ENCODE peak calls at places on chromosomes 7 and 10, in four cellular contexts. E is HEK293T, J is K562, M is HepG2. W is an unnamed sample.

GRCh38 chr10:94027197-94027596 is 33.5 kb downstream of the PLCE1 start:
- DNase-seq in E (no peak), J (no peak), M (no peak), W (no peak)

GRCh38 chr10:132637477-132638129 is 100.0 kb downstream of the INPP5A start:
- DNase-seq in E (peak; percentile 81), J (peak; percentile 20), M (peak; percentile 59), W (peak; percentile 8)

GRCh38 chr7:3844545-3845151 is 543.6 kb downstream of the SDK1 start:
- DNase-seq in E (no peak), J (no peak), M (no peak), W (no peak)

GRCh38 chr7:31488562-31489203 is 25.2 kb upstream of the ITPRID1 start:
- DNase-seq in E (peak; percentile 80), J (peak; percentile 88), M (peak; percentile 31), W (peak; percentile 85)

GRCh38 chr10:51675088-51675487 is 24.3 kb downstream of the CSTF2T start:
- DNase-seq in E (no peak), J (no peak), M (no peak), W (no peak)

GRCh38 chr7:18815261-18815840 is 302.1 kb downstream of the TWIST1 start:
- DNase-seq in E (no peak), J (no peak), M (no peak), W (no peak)

GRCh38 chr7:117325836-117326235 is 3.0 kb upstream of the WNT2 start:
- DNase-seq in E (no peak), J (no peak), M (no peak), W (no peak)

GRCh38 chr10:75319274-75319673 is 82.3 kb downstream of the ZNF503 start:
- DNase-seq in E (no peak), J (no peak), M (no peak), W (no peak)

GRCh38 chr10:133225707-133226191 is 4.3 kb upstream of the UTF1 start:
- DNase-seq in E (no peak), J (no peak), M (no peak), W (no peak)

GRCh38 chr10:62885656-62886461 is 69.7 kb upstream of the EGR2 start:
- DNase-seq in E (no peak), J (no peak), M (peak; percentile 15), W (no peak)

GRCh38 chr7:98163704-98164478 is 47.3 kb upstream of the BHLHA15 start:
- DNase-seq in E (peak; percentile 17), J (no peak), M (no peak), W (no peak)

GRCh38 chr7:105876964-105877601 is 684 bp upstream of the ATXN7L1 start:
- DNase-seq in E (peak; percentile 56), J (peak; percentile 44), M (peak; percentile 60), W (peak; percentile 66)

GRCh38 chr10:511101-511848 is 178.2 kb downstream of the DIP2C start:
- DNase-seq in E (peak; percentile 92), J (peak; percentile 84), M (peak; percentile 71), W (peak; percentile 95)

GRCh38 chr7:136957391-136957790 is 88.9 kb downstream of the CHRM2 start:
- DNase-seq in E (no peak), J (no peak), M (no peak), W (no peak)

GRCh38 chr7:32762321-32762669 is 129.3 kb downstream of the KBTBD2 start:
- DNase-seq in E (no peak), J (no peak), M (no peak), W (no peak)

GRCh38 chr10:79401015-79401921 is 44.2 kb downstream of the ZCCHC24 start:
- DNase-seq in E (no peak), J (no peak), M (no peak), W (no peak)

GRCh38 chr7:4762121-4763055 is 13.0 kb upstream of the AP5Z1 start:
- DNase-seq in E (no peak), J (no peak), M (no peak), W (no peak)

GRCh38 chr10:87752571-87752970 is 65.5 kb downstream of the ATAD1 start:
- DNase-seq in E (no peak), J (no peak), M (no peak), W (no peak)

GRCh38 chr10:33252324-33252723 is 82.1 kb downstream of the NRP1 start:
- DNase-seq in E (no peak), J (no peak), M (no peak), W (no peak)

GRCh38 chr10:11036424-11037011 is 18.8 kb downstream of the CELF2 start:
- DNase-seq in E (peak; percentile 62), J (peak; percentile 35), M (peak; percentile 11), W (peak; percentile 42)

GRCh38 chr10:895324-895723 is 36.2 kb downstream of the LARP4B start:
- DNase-seq in E (no peak), J (no peak), M (no peak), W (no peak)

GRCh38 chr10:114184276-114184675 is 5.1 kb downstream of the TDRD1 start:
- DNase-seq in E (no peak), J (no peak), M (no peak), W (no peak)

GRCh38 chr7:120273476-120273975 is 551 bp downstream of the KCND2 start:
- DNase-seq in E (peak; percentile 12), J (no peak), M (peak; percentile 0), W (peak; percentile 72)

GRCh38 chr7:101226686-101227085 is 8.7 kb downstream of the ZNHIT1 start:
- DNase-seq in E (no peak), J (no peak), M (no peak), W (no peak)

GRCh38 chr7:18278306-18278705 is 217.2 kb upstream of the HDAC9 start:
- DNase-seq in E (no peak), J (no peak), M (no peak), W (no peak)

GRCh38 chr10:133237241-133238065 is at the start of gene VENTX:
- DNase-seq in E (no peak), J (no peak), M (no peak), W (peak; percentile 84)

GRCh38 chr10:3210251-3210650 is 37.7 kb upstream of the PITRM1 start:
- DNase-seq in E (no peak), J (no peak), M (no peak), W (no peak)

GRCh38 chr10:99318475-99318874 is 10.7 kb upstream of the CNNM1 start:
- DNase-seq in E (no peak), J (no peak), M (peak; percentile 46), W (no peak)

GRCh38 chr10:5631936-5632335 is 34.5 kb downstream of the ASB13 start:
- DNase-seq in E (no peak), J (no peak), M (no peak), W (no peak)

GRCh38 chr10:21497177-21497807 is 28.2 kb downstream of the SKIDA1 start:
- DNase-seq in E (peak; percentile 76), J (no peak), M (peak; percentile 88), W (peak; percentile 82)

GRCh38 chr10:71667374-71667750 is 52.2 kb downstream of the C10orf105 start:
- DNase-seq in E (no peak), J (no peak), M (no peak), W (no peak)

GRCh38 chr10:43064331-43065075 is 12.4 kb upstream of the RET start:
- DNase-seq in E (no peak), J (no peak), M (no peak), W (no peak)
- TF ChIP-seq ELF4 in E (no peak), J (no peak), M (no peak), W (no peak)

GRCh38 chr10:4229106-4229505 is 444.1 kb upstream of the KLF6 start:
- DNase-seq in E (no peak), J (no peak), M (no peak), W (no peak)

GRCh38 chr10:4231439-4231838 is 446.4 kb upstream of the KLF6 start:
- DNase-seq in E (no peak), J (no peak), M (no peak), W (no peak)

DNA sequence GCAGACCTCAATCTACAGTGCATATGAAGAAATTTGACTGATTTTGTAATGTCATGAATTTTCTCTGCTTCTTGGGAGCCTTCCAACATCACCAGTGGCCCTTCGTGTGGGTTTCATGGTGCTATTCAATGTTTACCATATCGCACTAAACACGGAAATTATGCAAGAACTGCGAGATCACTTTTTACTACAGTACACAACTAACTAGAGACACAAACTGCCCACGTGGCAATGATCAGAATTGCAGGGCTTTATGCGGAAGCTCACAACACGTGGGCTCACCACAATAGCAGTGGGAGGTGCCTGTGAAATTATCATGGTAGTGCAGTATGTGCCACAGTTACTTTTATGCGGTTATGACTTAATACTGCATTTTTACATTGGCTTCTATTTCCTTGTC is 449.7 kb upstream of the KLF6 start:
- DNase-seq in E (peak; percentile 25), J (peak; percentile 25), M (no peak), W (no peak)
- TF ChIP-seq ELF4 in E (no peak), J (no peak), M (no peak), W (no peak)

DNA sequence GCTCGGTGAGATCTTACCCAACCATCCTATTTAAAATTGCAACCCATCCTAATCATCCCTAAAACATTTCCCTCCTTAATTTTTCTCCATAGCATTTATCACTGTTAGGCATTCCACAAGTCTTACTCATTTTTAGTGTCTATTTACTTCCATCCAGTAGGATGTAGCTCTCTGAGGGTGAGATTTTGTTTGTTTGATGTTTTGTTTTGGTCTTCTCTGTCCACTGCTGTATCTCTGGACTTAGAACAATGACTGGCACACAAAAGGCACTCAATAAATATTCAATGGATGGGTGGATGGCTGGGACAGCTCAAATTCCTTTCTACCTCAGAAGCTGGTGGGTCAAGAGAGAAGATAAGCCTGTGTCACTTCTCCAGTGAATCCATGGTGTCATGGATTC is 15.8 kb upstream of the DUSP5 start:
- DNase-seq in E (no peak), J (no peak), M (peak; percentile 24), W (no peak)
- TF ChIP-seq ELF4 in E (no peak), J (no peak), M (no peak), W (no peak)

GRCh38 chr10:107915277-107915634 is 750.8 kb upstream of the SORCS1 start:
- DNase-seq in E (no peak), J (no peak), M (peak; percentile 4), W (no peak)
- TF ChIP-seq ELF4 in E (no peak), J (no peak), M (no peak), W (no peak)

GRCh38 chr7:127251458-127252379 is 1.0 kb downstream of the GRM8 start:
- DNase-seq in E (peak; percentile 15), J (no peak), M (no peak), W (peak; percentile 36)
- TF ChIP-seq ELF4 in E (no peak), J (no peak), M (no peak), W (no peak)

GRCh38 chr10:108894402-108895301 is 1028.7 kb downstream of the XPNPEP1 start:
- DNase-seq in E (no peak), J (no peak), M (no peak), W (no peak)
- TF ChIP-seq ELF4 in E (no peak), J (no peak), M (no peak), W (no peak)

GRCh38 chr7:102891693-102892261 is 21.0 kb upstream of the LRRC17 start:
- DNase-seq in E (no peak), J (no peak), M (no peak), W (no peak)
- TF ChIP-seq ELF4 in E (no peak), J (no peak), M (no peak), W (no peak)

DNA sequence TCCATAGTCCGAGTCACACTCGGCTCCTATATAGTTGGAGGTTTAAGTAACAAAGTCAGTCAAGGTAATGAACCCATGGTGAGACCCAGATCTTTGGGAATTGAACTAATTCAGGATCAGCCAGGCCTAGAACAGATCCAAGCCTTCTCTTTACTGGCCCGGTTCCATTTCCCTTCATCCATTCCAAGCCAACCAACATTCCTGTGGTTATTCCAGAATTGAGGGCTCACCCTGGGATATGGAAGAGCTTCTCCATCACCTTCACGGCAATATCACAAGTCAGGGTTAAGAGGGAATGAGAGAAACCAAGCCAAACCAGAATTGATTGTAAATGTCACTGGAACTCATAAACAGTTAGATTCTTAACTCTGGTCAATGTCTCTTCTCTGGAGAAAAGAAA is 28.2 kb downstream of the ABCB4 start:
- DNase-seq in E (no peak), J (no peak), M (no peak), W (no peak)
- TF ChIP-seq ELF4 in E (no peak), J (no peak), M (no peak), W (no peak)

W was measured in WTC11.